ENCODE peak calls at places on chromosome 17, in four cellular contexts. J is Kasumi-1, M is T47D, O is dorsolateral prefrontal cortex. S is an unnamed sample.

GRCh38 chr17:66087073-66087472 is 104.9 kb downstream of the CEP112 start:
- DNase-seq in J (no peak), M (no peak), O (no peak), S (no peak)

GRCh38 chr17:61139219-61139618 is 260.4 kb upstream of the TBX2 start:
- DNase-seq in J (peak), M (no peak), O (no peak), S (no peak)

GRCh38 chr17:44159519-44160210 is 10.8 kb upstream of the ASB16 start:
- DNase-seq in J (no peak), M (no peak), O (no peak), S (no peak)

GRCh38 chr17:50096092-50096491 is 941 bp downstream of the PDK2 start:
- DNase-seq in J (no peak), M (no peak), O (no peak), S (no peak)

GRCh38 chr17:54982399-54982798 is 13.8 kb downstream of the STXBP4 start:
- DNase-seq in J (no peak), M (no peak), O (no peak), S (no peak)

GRCh38 chr17:16052486-16052885 is 52.9 kb downstream of the TTC19 start:
- DNase-seq in J (no peak), M (no peak), O (no peak), S (no peak)

GRCh38 chr17:83081561-83082201 is 2.3 kb downstream of the METRNL start:
- DNase-seq in J (no peak), M (no peak), O (no peak), S (no peak)

GRCh38 chr17:50026901-50027638 is 28.8 kb upstream of the ITGA3 start:
- DNase-seq in J (peak), M (peak), O (peak), S (peak)

GRCh38 chr17:12896386-12896785 is 107.1 kb downstream of the ARHGAP44 start:
- DNase-seq in J (no peak), M (no peak), O (no peak), S (no peak)

GRCh38 chr17:63437287-63438091 is 8.6 kb downstream of the CYB561 start:
- DNase-seq in J (no peak), M (no peak), O (peak), S (no peak)

GRCh38 chr17:46878055-46878454 is 26.7 kb downstream of the WNT9B start:
- DNase-seq in J (no peak), M (no peak), O (peak), S (no peak)

GRCh38 chr17:62014526-62014925 is 50.6 kb downstream of the MED13 start:
- DNase-seq in J (no peak), M (no peak), O (no peak), S (no peak)

GRCh38 chr17:50107790-50108414 is 12.8 kb downstream of the PDK2 start:
- DNase-seq in J (no peak), M (no peak), O (no peak), S (no peak)

GRCh38 chr17:28878981-28879380 is 18.6 kb downstream of the FLOT2 start:
- DNase-seq in J (peak), M (peak), O (no peak), S (peak)

S was measured in RKO.